ENCODE peak calls at places on chromosomes 11 and 22, in six cellular contexts. One of them, this sample, is unnamed.

GRCh38 chr11:1197886-1198765 is 24.7 kb upstream of the MUC5B start:
- DNase-seq in astrocyte of the cerebellum: no peak
- DNase-seq in spleen: peak; percentile 62
- DNase-seq in OCI-LY7: no peak
- DNase-seq in transverse colon: peak; percentile 6
- DNase-seq in ovary: peak; percentile 14
- DNase-seq in this sample: no peak

GRCh38 chr11:134725939-134726639 is 314.0 kb upstream of the B3GAT1 start:
- DNase-seq in astrocyte of the cerebellum: no peak
- DNase-seq in spleen: peak; percentile 62
- DNase-seq in OCI-LY7: no peak
- DNase-seq in transverse colon: peak; percentile 24
- DNase-seq in ovary: no peak
- DNase-seq in this sample: no peak

GRCh38 chr11:61384271-61385242 is 7.8 kb upstream of the TMEM216 start:
- DNase-seq in astrocyte of the cerebellum: no peak
- DNase-seq in spleen: no peak
- DNase-seq in OCI-LY7: peak; percentile 18
- DNase-seq in transverse colon: no peak
- DNase-seq in ovary: no peak
- DNase-seq in this sample: no peak

GRCh38 chr22:41780714-41781507 is 19.6 kb upstream of the CCDC134 start:
- DNase-seq in astrocyte of the cerebellum: no peak
- DNase-seq in spleen: peak; percentile 97
- DNase-seq in OCI-LY7: peak; percentile 78
- DNase-seq in transverse colon: peak; percentile 81
- DNase-seq in ovary: no peak
- DNase-seq in this sample: no peak

GRCh38 chr22:42720263-42721044 is at the start of gene A4GALT:
- DNase-seq in astrocyte of the cerebellum: no peak
- DNase-seq in spleen: peak; percentile 83
- DNase-seq in OCI-LY7: peak; percentile 61
- DNase-seq in transverse colon: no peak
- DNase-seq in ovary: no peak
- DNase-seq in this sample: no peak

GRCh38 chr22:43956805-43957463 is 1.7 kb downstream of the SAMM50 start:
- DNase-seq in astrocyte of the cerebellum: no peak
- DNase-seq in spleen: no peak
- DNase-seq in OCI-LY7: no peak
- DNase-seq in transverse colon: no peak
- DNase-seq in ovary: no peak
- DNase-seq in this sample: no peak

GRCh38 chr11:94785509-94785908 is 17.4 kb downstream of the AMOTL1 start:
- DNase-seq in astrocyte of the cerebellum: no peak
- DNase-seq in spleen: no peak
- DNase-seq in OCI-LY7: no peak
- DNase-seq in transverse colon: no peak
- DNase-seq in ovary: no peak
- DNase-seq in this sample: no peak

GRCh38 chr11:134289789-134290188 is 13.6 kb downstream of the GLB1L3 start:
- DNase-seq in astrocyte of the cerebellum: no peak
- DNase-seq in spleen: no peak
- DNase-seq in OCI-LY7: no peak
- DNase-seq in transverse colon: no peak
- DNase-seq in ovary: no peak
- DNase-seq in this sample: no peak

GRCh38 chr22:46102752-46103151 is 47.6 kb upstream of the PPARA start:
- DNase-seq in astrocyte of the cerebellum: no peak
- DNase-seq in spleen: no peak
- DNase-seq in OCI-LY7: no peak
- DNase-seq in transverse colon: no peak
- DNase-seq in ovary: no peak
- DNase-seq in this sample: no peak

GRCh38 chr11:65314501-65315203 is at the start of gene CDC42EP2:
- DNase-seq in astrocyte of the cerebellum: no peak
- DNase-seq in spleen: peak; percentile 94
- DNase-seq in OCI-LY7: peak; percentile 74
- DNase-seq in transverse colon: peak; percentile 92
- DNase-seq in ovary: peak; percentile 90
- DNase-seq in this sample: no peak

GRCh38 chr11:36150986-36151385 is 138.2 kb downstream of the COMMD9 start:
- DNase-seq in astrocyte of the cerebellum: no peak
- DNase-seq in spleen: no peak
- DNase-seq in OCI-LY7: no peak
- DNase-seq in transverse colon: no peak
- DNase-seq in ovary: no peak
- DNase-seq in this sample: no peak

GRCh38 chr11:130478204-130478701 is 29.8 kb downstream of the ADAMTS15 start:
- DNase-seq in astrocyte of the cerebellum: peak; percentile 56
- DNase-seq in spleen: no peak
- DNase-seq in OCI-LY7: no peak
- DNase-seq in transverse colon: peak; percentile 48
- DNase-seq in ovary: peak; percentile 89
- DNase-seq in this sample: peak; percentile 54

GRCh38 chr11:44963071-44963575 is 12.4 kb upstream of the TP53I11 start:
- DNase-seq in astrocyte of the cerebellum: no peak
- DNase-seq in spleen: no peak
- DNase-seq in OCI-LY7: no peak
- DNase-seq in transverse colon: no peak
- DNase-seq in ovary: no peak
- DNase-seq in this sample: no peak

GRCh38 chr11:96102664-96103068 is 178.8 kb upstream of the MTMR2 start:
- DNase-seq in astrocyte of the cerebellum: peak; percentile 52
- DNase-seq in spleen: no peak
- DNase-seq in OCI-LY7: no peak
- DNase-seq in transverse colon: no peak
- DNase-seq in ovary: no peak
- DNase-seq in this sample: no peak

GRCh38 chr22:44443641-44444235 is 54.3 kb downstream of the RTL6 start:
- DNase-seq in astrocyte of the cerebellum: no peak
- DNase-seq in spleen: peak; percentile 31
- DNase-seq in OCI-LY7: no peak
- DNase-seq in transverse colon: no peak
- DNase-seq in ovary: no peak
- DNase-seq in this sample: no peak

GRCh38 chr11:120219935-120220746 is 9.3 kb downstream of the OAF start:
- DNase-seq in astrocyte of the cerebellum: no peak
- DNase-seq in spleen: no peak
- DNase-seq in OCI-LY7: no peak
- DNase-seq in transverse colon: no peak
- DNase-seq in ovary: no peak
- DNase-seq in this sample: no peak

GRCh38 chr11:101848262-101848661 is 66.5 kb upstream of the CEP126 start:
- DNase-seq in astrocyte of the cerebellum: no peak
- DNase-seq in spleen: no peak
- DNase-seq in OCI-LY7: peak; percentile 47
- DNase-seq in transverse colon: no peak
- DNase-seq in ovary: no peak
- DNase-seq in this sample: no peak

GRCh38 chr22:18970948-18971315 is 34.8 kb upstream of the PRODH start:
- DNase-seq in astrocyte of the cerebellum: no peak
- DNase-seq in spleen: no peak
- DNase-seq in OCI-LY7: no peak
- DNase-seq in transverse colon: no peak
- DNase-seq in ovary: no peak
- DNase-seq in this sample: no peak

GRCh38 chr11:29448246-29448877 is 568.5 kb downstream of the KCNA4 start:
- DNase-seq in astrocyte of the cerebellum: peak; percentile 31
- DNase-seq in spleen: no peak
- DNase-seq in OCI-LY7: peak; percentile 5
- DNase-seq in transverse colon: no peak
- DNase-seq in ovary: no peak
- DNase-seq in this sample: no peak

GRCh38 chr11:12526789-12527188 is 147.4 kb upstream of the TEAD1 start:
- DNase-seq in astrocyte of the cerebellum: peak; percentile 37
- DNase-seq in spleen: no peak
- DNase-seq in OCI-LY7: no peak
- DNase-seq in transverse colon: no peak
- DNase-seq in ovary: no peak
- DNase-seq in this sample: no peak

GRCh38 chr11:9118277-9118676 is 26.9 kb upstream of the SCUBE2 start:
- DNase-seq in astrocyte of the cerebellum: no peak
- DNase-seq in spleen: no peak
- DNase-seq in OCI-LY7: no peak
- DNase-seq in transverse colon: no peak
- DNase-seq in ovary: no peak
- DNase-seq in this sample: no peak

GRCh38 chr11:9123595-9124304 is 32.4 kb upstream of the SCUBE2 start:
- DNase-seq in astrocyte of the cerebellum: no peak
- DNase-seq in spleen: no peak
- DNase-seq in OCI-LY7: no peak
- DNase-seq in transverse colon: no peak
- DNase-seq in ovary: no peak
- DNase-seq in this sample: no peak

GRCh38 chr11:9125185-9125886 is 33.9 kb upstream of the SCUBE2 start:
- DNase-seq in astrocyte of the cerebellum: no peak
- DNase-seq in spleen: no peak
- DNase-seq in OCI-LY7: no peak
- DNase-seq in transverse colon: no peak
- DNase-seq in ovary: no peak
- DNase-seq in this sample: no peak

GRCh38 chr11:9121397-9121796 is 30.0 kb upstream of the SCUBE2 start:
- DNase-seq in astrocyte of the cerebellum: no peak
- DNase-seq in spleen: no peak
- DNase-seq in OCI-LY7: no peak
- DNase-seq in transverse colon: no peak
- DNase-seq in ovary: no peak
- DNase-seq in this sample: no peak

GRCh38 chr11:9120659-9121350 is 29.4 kb upstream of the SCUBE2 start:
- DNase-seq in astrocyte of the cerebellum: no peak
- DNase-seq in spleen: no peak
- DNase-seq in OCI-LY7: no peak
- DNase-seq in transverse colon: no peak
- DNase-seq in ovary: no peak
- DNase-seq in this sample: no peak
- TF ChIP-seq CTCF in astrocyte of the cerebellum: peak; percentile 14
- TF ChIP-seq CTCF in spleen: no peak
- TF ChIP-seq CTCF in OCI-LY7: peak; percentile 45
- TF ChIP-seq CTCF in transverse colon: no peak
- TF ChIP-seq CTCF in ovary: no peak
- TF ChIP-seq CTCF in this sample: peak; percentile 14

GRCh38 chr22:26438006-26438405 is 8.9 kb downstream of the ASPHD2 start:
- DNase-seq in astrocyte of the cerebellum: no peak
- DNase-seq in spleen: no peak
- DNase-seq in OCI-LY7: no peak
- DNase-seq in transverse colon: no peak
- DNase-seq in ovary: no peak
- DNase-seq in this sample: no peak
- TF ChIP-seq CTCF in astrocyte of the cerebellum: no peak
- TF ChIP-seq CTCF in spleen: no peak
- TF ChIP-seq CTCF in OCI-LY7: no peak
- TF ChIP-seq CTCF in transverse colon: no peak
- TF ChIP-seq CTCF in ovary: no peak
- TF ChIP-seq CTCF in this sample: no peak

GRCh38 chr11:58905716-58906547 is 33.4 kb upstream of the GLYATL1 start:
- DNase-seq in astrocyte of the cerebellum: peak; percentile 83
- DNase-seq in spleen: no peak
- DNase-seq in OCI-LY7: no peak
- DNase-seq in transverse colon: peak; percentile 50
- DNase-seq in ovary: no peak
- DNase-seq in this sample: peak; percentile 41

GRCh38 chr11:58905141-58905715 is 34.1 kb upstream of the GLYATL1 start:
- DNase-seq in astrocyte of the cerebellum: no peak
- DNase-seq in spleen: no peak
- DNase-seq in OCI-LY7: no peak
- DNase-seq in transverse colon: no peak
- DNase-seq in ovary: no peak
- DNase-seq in this sample: no peak

GRCh38 chr11:58902881-58903280 is 36.4 kb upstream of the GLYATL1 start:
- DNase-seq in astrocyte of the cerebellum: no peak
- DNase-seq in spleen: no peak
- DNase-seq in OCI-LY7: no peak
- DNase-seq in transverse colon: no peak
- DNase-seq in ovary: no peak
- DNase-seq in this sample: no peak

GRCh38 chr11:58898106-58898505 is 41.2 kb upstream of the GLYATL1 start:
- DNase-seq in astrocyte of the cerebellum: no peak
- DNase-seq in spleen: no peak
- DNase-seq in OCI-LY7: no peak
- DNase-seq in transverse colon: no peak
- DNase-seq in ovary: no peak
- DNase-seq in this sample: no peak

DNA sequence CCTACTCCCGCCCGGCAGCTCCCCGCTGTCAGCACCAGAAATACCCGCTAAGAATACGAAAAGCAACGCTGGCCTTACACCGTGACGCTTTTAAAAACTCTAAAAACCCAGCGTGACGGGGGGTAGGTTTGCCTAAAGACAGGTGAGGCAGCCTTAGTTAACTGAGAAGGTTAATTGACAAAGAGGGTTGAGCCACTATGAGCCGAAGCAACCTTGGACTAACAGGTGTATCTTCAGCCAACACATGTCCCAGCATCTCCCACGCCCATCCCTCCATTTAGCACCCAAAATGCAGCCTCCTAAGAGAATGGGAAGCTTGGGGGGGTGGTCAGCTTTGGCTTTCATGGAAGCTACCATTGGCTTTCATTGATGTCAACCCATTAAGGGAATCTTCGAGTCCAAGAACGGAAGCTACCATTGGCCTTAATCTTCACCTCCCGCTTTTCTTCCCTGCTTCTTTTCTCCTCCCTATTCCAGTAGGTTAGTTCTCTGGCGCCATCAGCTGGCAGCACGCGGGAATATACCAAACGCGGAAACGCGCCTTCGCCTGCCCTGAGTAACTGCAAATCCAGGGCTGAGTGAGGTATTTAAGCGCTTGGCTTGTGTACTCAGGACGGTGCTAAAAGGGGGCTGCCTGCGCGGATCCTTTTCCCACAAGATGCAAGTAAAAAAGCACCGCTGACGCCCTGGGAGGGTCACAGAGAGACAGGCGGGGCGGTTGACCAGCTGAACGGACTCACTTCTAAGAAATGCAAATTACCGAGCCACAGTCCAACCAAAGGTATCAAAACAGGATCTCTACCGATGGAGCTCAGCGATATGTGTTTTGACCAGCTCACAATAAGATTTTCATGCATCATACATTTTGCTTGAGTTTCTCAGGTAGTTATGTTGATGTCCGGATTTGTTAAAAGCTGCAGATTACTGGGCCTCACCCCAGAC is 38.5 kb upstream of the GLYATL1 start:
- DNase-seq in astrocyte of the cerebellum: peak; percentile 66
- DNase-seq in spleen: peak; percentile 78
- DNase-seq in OCI-LY7: peak; percentile 30
- DNase-seq in transverse colon: peak; percentile 82
- DNase-seq in ovary: no peak
- DNase-seq in this sample: no peak
- TF ChIP-seq CTCF in astrocyte of the cerebellum: peak; percentile 72
- TF ChIP-seq CTCF in spleen: no peak
- TF ChIP-seq CTCF in OCI-LY7: peak; percentile 75
- TF ChIP-seq CTCF in transverse colon: peak; percentile 34
- TF ChIP-seq CTCF in ovary: no peak
- TF ChIP-seq CTCF in this sample: peak; percentile 66

DNA sequence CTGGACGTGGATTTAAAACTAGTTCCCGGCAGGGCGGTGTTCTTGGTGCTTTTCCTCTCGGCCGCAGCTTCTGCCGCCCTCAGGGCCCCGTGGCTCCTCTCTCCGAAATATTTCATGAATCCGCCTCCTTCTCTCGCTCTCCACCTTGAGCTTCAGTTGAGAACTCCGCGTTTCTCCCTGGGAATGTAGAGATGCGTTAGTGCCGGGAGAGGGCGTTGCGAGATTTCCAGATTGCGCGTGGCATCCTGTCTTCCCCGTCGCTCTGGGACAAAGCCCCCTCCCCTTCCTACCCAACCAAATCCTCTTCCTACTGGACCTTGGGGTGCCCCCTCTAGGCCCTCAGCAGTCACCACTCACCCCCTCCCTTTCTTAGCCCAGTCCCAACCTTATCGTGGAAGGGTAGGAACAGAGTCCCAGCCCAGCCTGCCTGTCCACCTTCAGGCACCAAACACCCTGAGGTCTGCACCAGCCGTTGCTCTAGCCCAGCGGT is 15.5 kb upstream of the RAC2 start:
- DNase-seq in astrocyte of the cerebellum: no peak
- DNase-seq in spleen: peak; percentile 73
- DNase-seq in OCI-LY7: peak; percentile 33
- DNase-seq in transverse colon: no peak
- DNase-seq in ovary: peak; percentile 4
- DNase-seq in this sample: no peak
- TF ChIP-seq CTCF in astrocyte of the cerebellum: peak; percentile 76
- TF ChIP-seq CTCF in spleen: peak; percentile 31
- TF ChIP-seq CTCF in OCI-LY7: peak; percentile 83
- TF ChIP-seq CTCF in transverse colon: peak; percentile 16
- TF ChIP-seq CTCF in ovary: no peak
- TF ChIP-seq CTCF in this sample: peak; percentile 74